ENCODE peak calls at places on chromosomes 16 and 17, in seven cellular contexts. L is activated CD8-positive, alpha-beta memory T cell treated with anti-CD3 and anti-CD28 coated beads for 1 hour; I is activated T-cell treated with anti-CD3 and anti-CD28 coated beads for 1 hour; S is mesenchymal stem cell; B is Calu3; M is KBM-7; T is activated effector memory CD4-positive, alpha-beta T cell treated with anti-CD3 and anti-CD28 coated beads, Interleukin-2, amount 50 U/mL, for 16 hours. N is an unnamed sample.

GRCh38 chr16:57865746-57866528 is 63.6 kb upstream of the KIFC3 start:
- DNase-seq in S (no peak), I (no peak), M (no peak), L (no peak), B (no peak), T (no peak), N (no peak)

GRCh38 chr17:41437769-41438168 is 3.0 kb downstream of the KRT38 start:
- DNase-seq in I (no peak), M (no peak), T (no peak), B (no peak), S (no peak), L (no peak), N (no peak)

GRCh38 chr17:59607817-59608403 is 11.8 kb upstream of the CLTC start:
- DNase-seq in S (no peak), I (no peak), T (peak), M (peak), B (no peak), L (no peak), N (no peak)

GRCh38 chr16:751152-752007 is 9.2 kb upstream of the MSLN start:
- DNase-seq in I (no peak), S (no peak), M (no peak), B (no peak), T (no peak), L (no peak), N (no peak)

GRCh38 chr16:85055503-85056210 is 28.1 kb downstream of the KIAA0513 start:
- DNase-seq in S (peak), B (no peak), I (peak), L (peak), M (peak), T (peak), N (peak)

GRCh38 chr16:31452631-31453106 is 6.6 kb upstream of the ARMC5 start:
- DNase-seq in B (no peak), T (no peak), M (no peak), I (no peak), L (no peak), S (peak), N (no peak)

GRCh38 chr16:89048087-89048729 is 45.4 kb upstream of the ACSF3 start:
- DNase-seq in B (no peak), L (no peak), I (no peak), M (no peak), S (no peak), T (no peak), N (no peak)

GRCh38 chr16:87389245-87389644 is 2.9 kb upstream of the MAP1LC3B start:
- DNase-seq in B (no peak), L (no peak), I (no peak), T (no peak), M (no peak), S (no peak), N (no peak)

GRCh38 chr16:81243927-81244326 is 5.4 kb downstream of the BCO1 start:
- DNase-seq in B (no peak), S (no peak), I (no peak), L (no peak), M (no peak), T (no peak), N (no peak)

GRCh38 chr16:19666451-19666850 is 51.6 kb downstream of the KNOP1 start:
- DNase-seq in I (no peak), T (no peak), S (no peak), L (no peak), M (no peak), B (no peak), N (no peak)

GRCh38 chr16:80191928-80192327 is 348.9 kb upstream of the DYNLRB2 start:
- DNase-seq in B (no peak), M (no peak), T (no peak), I (no peak), L (no peak), S (no peak), N (no peak)

GRCh38 chr17:18187226-18187625 is 3.6 kb downstream of the ALKBH5 start:
- DNase-seq in B (no peak), T (no peak), S (no peak), I (no peak), L (no peak), M (no peak), N (no peak)

GRCh38 chr17:69761767-69762321 is 313.2 kb upstream of the KCNJ16 start:
- DNase-seq in B (no peak), S (peak), M (no peak), I (no peak), L (no peak), T (no peak), N (no peak)

GRCh38 chr16:82152641-82153094 is 17.4 kb downstream of the MPHOSPH6 start:
- DNase-seq in S (peak), M (no peak), L (no peak), T (no peak), I (no peak), B (no peak), N (no peak)

GRCh38 chr17:77245162-77245926 is 104.6 kb downstream of the SEC14L1 start:
- DNase-seq in T (no peak), S (no peak), M (no peak), B (no peak), L (no peak), I (no peak), N (no peak)

GRCh38 chr17:32283745-32284207 is 18.1 kb downstream of the RHBDL3 start:
- DNase-seq in I (no peak), M (no peak), T (no peak), B (no peak), L (no peak), S (peak), N (no peak)

GRCh38 chr17:40901981-40902862 is 17.2 kb upstream of the KRT20 start:
- DNase-seq in S (no peak), L (no peak), I (no peak), T (no peak), B (peak), M (no peak), N (no peak)

N was measured in CD8-positive, alpha-beta T cell.